ENCODE peak calls at places on chromosome 17, in five cellular contexts. One of them, this sample, is unnamed.

GRCh38 chr17:67837965-67838364 is 12.7 kb downstream of the BPTF start:
- DNase-seq in central memory CD4-positive, alpha-beta T cell: no peak
- DNase-seq in CD8-positive, alpha-beta memory T cell: no peak
- DNase-seq in stimulated activated CD4-positive, alpha-beta T cell treated with anti-CD3 and anti-CD28 coated beads, Interleukin-2, amount 100 ng/mL, for 48 hours: no peak
- DNase-seq in AG09309: no peak
- DNase-seq in this sample: no peak

GRCh38 chr17:17626151-17626805 is 34.8 kb upstream of the PEMT start:
- DNase-seq in central memory CD4-positive, alpha-beta T cell: no peak
- DNase-seq in CD8-positive, alpha-beta memory T cell: no peak
- DNase-seq in stimulated activated CD4-positive, alpha-beta T cell treated with anti-CD3 and anti-CD28 coated beads, Interleukin-2, amount 100 ng/mL, for 48 hours: no peak
- DNase-seq in AG09309: no peak
- DNase-seq in this sample: no peak

GRCh38 chr17:28773736-28774135 is 29.9 kb downstream of the TRAF4 start:
- DNase-seq in central memory CD4-positive, alpha-beta T cell: no peak
- DNase-seq in CD8-positive, alpha-beta memory T cell: no peak
- DNase-seq in stimulated activated CD4-positive, alpha-beta T cell treated with anti-CD3 and anti-CD28 coated beads, Interleukin-2, amount 100 ng/mL, for 48 hours: no peak
- DNase-seq in AG09309: no peak
- DNase-seq in this sample: no peak

GRCh38 chr17:73068322-73069153 is 23.9 kb downstream of the SLC39A11 start:
- DNase-seq in central memory CD4-positive, alpha-beta T cell: no peak
- DNase-seq in CD8-positive, alpha-beta memory T cell: no peak
- DNase-seq in stimulated activated CD4-positive, alpha-beta T cell treated with anti-CD3 and anti-CD28 coated beads, Interleukin-2, amount 100 ng/mL, for 48 hours: no peak
- DNase-seq in AG09309: no peak
- DNase-seq in this sample: peak; percentile 77

GRCh38 chr17:50863221-50863843 is 2.8 kb downstream of the TOB1 start:
- DNase-seq in central memory CD4-positive, alpha-beta T cell: no peak
- DNase-seq in CD8-positive, alpha-beta memory T cell: no peak
- DNase-seq in stimulated activated CD4-positive, alpha-beta T cell treated with anti-CD3 and anti-CD28 coated beads, Interleukin-2, amount 100 ng/mL, for 48 hours: peak; percentile 37
- DNase-seq in AG09309: no peak
- DNase-seq in this sample: no peak

GRCh38 chr17:42133461-42134041 is 10.9 kb downstream of the HSPB9 start:
- DNase-seq in central memory CD4-positive, alpha-beta T cell: no peak
- DNase-seq in CD8-positive, alpha-beta memory T cell: no peak
- DNase-seq in stimulated activated CD4-positive, alpha-beta T cell treated with anti-CD3 and anti-CD28 coated beads, Interleukin-2, amount 100 ng/mL, for 48 hours: no peak
- DNase-seq in AG09309: no peak
- DNase-seq in this sample: no peak

GRCh38 chr17:82449883-82450356 is 632 bp downstream of the CYBC1 start:
- DNase-seq in central memory CD4-positive, alpha-beta T cell: peak; percentile 28
- DNase-seq in CD8-positive, alpha-beta memory T cell: no peak
- DNase-seq in stimulated activated CD4-positive, alpha-beta T cell treated with anti-CD3 and anti-CD28 coated beads, Interleukin-2, amount 100 ng/mL, for 48 hours: peak; percentile 36
- DNase-seq in AG09309: no peak
- DNase-seq in this sample: no peak

GRCh38 chr17:11825902-11826301 is 171.4 kb downstream of the ZNF18 start:
- DNase-seq in central memory CD4-positive, alpha-beta T cell: no peak
- DNase-seq in CD8-positive, alpha-beta memory T cell: no peak
- DNase-seq in stimulated activated CD4-positive, alpha-beta T cell treated with anti-CD3 and anti-CD28 coated beads, Interleukin-2, amount 100 ng/mL, for 48 hours: no peak
- DNase-seq in AG09309: no peak
- DNase-seq in this sample: no peak

GRCh38 chr17:21095735-21096134 is 31.0 kb upstream of the DHRS7B start:
- DNase-seq in central memory CD4-positive, alpha-beta T cell: no peak
- DNase-seq in CD8-positive, alpha-beta memory T cell: no peak
- DNase-seq in stimulated activated CD4-positive, alpha-beta T cell treated with anti-CD3 and anti-CD28 coated beads, Interleukin-2, amount 100 ng/mL, for 48 hours: no peak
- DNase-seq in AG09309: no peak
- DNase-seq in this sample: no peak

GRCh38 chr17:71726320-71726719 is 394.5 kb upstream of the SOX9 start:
- DNase-seq in central memory CD4-positive, alpha-beta T cell: no peak
- DNase-seq in CD8-positive, alpha-beta memory T cell: no peak
- DNase-seq in stimulated activated CD4-positive, alpha-beta T cell treated with anti-CD3 and anti-CD28 coated beads, Interleukin-2, amount 100 ng/mL, for 48 hours: no peak
- DNase-seq in AG09309: no peak
- DNase-seq in this sample: no peak

GRCh38 chr17:81396722-81397313 is 1.6 kb downstream of the BAHCC1 start:
- DNase-seq in central memory CD4-positive, alpha-beta T cell: peak; percentile 37
- DNase-seq in CD8-positive, alpha-beta memory T cell: peak; percentile 21
- DNase-seq in stimulated activated CD4-positive, alpha-beta T cell treated with anti-CD3 and anti-CD28 coated beads, Interleukin-2, amount 100 ng/mL, for 48 hours: peak; percentile 40
- DNase-seq in AG09309: no peak
- DNase-seq in this sample: no peak

GRCh38 chr17:28534740-28535375 is 17.6 kb downstream of the UNC119 start:
- DNase-seq in central memory CD4-positive, alpha-beta T cell: no peak
- DNase-seq in CD8-positive, alpha-beta memory T cell: no peak
- DNase-seq in stimulated activated CD4-positive, alpha-beta T cell treated with anti-CD3 and anti-CD28 coated beads, Interleukin-2, amount 100 ng/mL, for 48 hours: no peak
- DNase-seq in AG09309: no peak
- DNase-seq in this sample: no peak

This sample was measured in GF-D8.